ENCODE peak calls at places on chromosomes 11 and 22, in six cellular contexts. F is cardiac fibroblast, A is GM12865, U is cardiac muscle cell, T is skeletal muscle cell, V is tibial nerve. O is an unnamed sample.

GRCh38 chr11:62604460-62605130 is 2.9 kb upstream of the MTA2 start:
- DNase-seq in F (no peak), A (no peak), U (no peak), T (no peak), V (no peak), O (no peak)

GRCh38 chr11:20388096-20389055 is 860 bp downstream of the PRMT3 start:
- DNase-seq in F (peak), A (peak), U (peak), T (no peak), V (no peak), O (no peak)

GRCh38 chr11:6626971-6627761 is 7.9 kb upstream of the TPP1 start:
- DNase-seq in F (no peak), A (no peak), U (no peak), T (no peak), V (no peak), O (no peak)

GRCh38 chr11:8383227-8383626 is 119.5 kb upstream of the LMO1 start:
- DNase-seq in F (no peak), A (no peak), U (no peak), T (no peak), V (no peak), O (no peak)

GRCh38 chr22:36317658-36318271 is 64.8 kb downstream of the APOL1 start:
- DNase-seq in F (no peak), A (no peak), U (no peak), T (no peak), V (no peak), O (no peak)

GRCh38 chr22:39545310-39546063 is 12.9 kb upstream of the RPS19BP1 start:
- DNase-seq in F (peak), A (peak), U (peak), T (no peak), V (no peak), O (no peak)

GRCh38 chr11:99687320-99687719 is 666.6 kb downstream of the CNTN5 start:
- DNase-seq in F (peak), A (no peak), U (peak), T (no peak), V (no peak), O (no peak)

GRCh38 chr11:74024630-74025029 is 15.7 kb upstream of the UCP3 start:
- DNase-seq in F (peak), A (no peak), U (peak), T (peak), V (peak), O (peak)

GRCh38 chr11:103109818-103110388 is 677 bp downstream of the DYNC2H1 start:
- DNase-seq in F (no peak), A (no peak), U (peak), T (no peak), V (no peak), O (no peak)

GRCh38 chr22:45338795-45339194 is 29.1 kb downstream of the FAM118A start:
- DNase-seq in F (no peak), A (no peak), U (no peak), T (no peak), V (no peak), O (no peak)

GRCh38 chr22:19488884-19489843 is 9.4 kb downstream of the CDC45 start:
- DNase-seq in F (peak), A (no peak), U (peak), T (no peak), V (no peak), O (no peak)

GRCh38 chr11:68704887-68705286 is 20.5 kb downstream of the GAL start:
- DNase-seq in F (no peak), A (no peak), U (no peak), T (no peak), V (no peak), O (no peak)

GRCh38 chr11:73219396-73220285 is 1.6 kb downstream of the P2RY2 start:
- DNase-seq in F (no peak), A (no peak), U (no peak), T (no peak), V (no peak), O (no peak)

GRCh38 chr11:99343117-99343516 is 322.4 kb downstream of the CNTN5 start:
- DNase-seq in F (no peak), A (no peak), U (no peak), T (no peak), V (no peak), O (no peak)

GRCh38 chr11:93348931-93349330 is 18.4 kb downstream of the DEUP1 start:
- DNase-seq in F (no peak), A (no peak), U (no peak), T (no peak), V (no peak), O (no peak)

GRCh38 chr11:62611705-62612365 is 740 bp downstream of the EML3 start:
- DNase-seq in F (peak), A (peak), U (peak), T (peak), V (no peak), O (no peak)

GRCh38 chr11:129613076-129613475 is 202.6 kb upstream of the TMEM45B start:
- DNase-seq in F (no peak), A (no peak), U (peak), T (no peak), V (no peak), O (no peak)

GRCh38 chr11:112513417-112513816 is 252.8 kb upstream of the PLET1 start:
- DNase-seq in F (no peak), A (peak), U (no peak), T (no peak), V (no peak), O (no peak)

DNA sequence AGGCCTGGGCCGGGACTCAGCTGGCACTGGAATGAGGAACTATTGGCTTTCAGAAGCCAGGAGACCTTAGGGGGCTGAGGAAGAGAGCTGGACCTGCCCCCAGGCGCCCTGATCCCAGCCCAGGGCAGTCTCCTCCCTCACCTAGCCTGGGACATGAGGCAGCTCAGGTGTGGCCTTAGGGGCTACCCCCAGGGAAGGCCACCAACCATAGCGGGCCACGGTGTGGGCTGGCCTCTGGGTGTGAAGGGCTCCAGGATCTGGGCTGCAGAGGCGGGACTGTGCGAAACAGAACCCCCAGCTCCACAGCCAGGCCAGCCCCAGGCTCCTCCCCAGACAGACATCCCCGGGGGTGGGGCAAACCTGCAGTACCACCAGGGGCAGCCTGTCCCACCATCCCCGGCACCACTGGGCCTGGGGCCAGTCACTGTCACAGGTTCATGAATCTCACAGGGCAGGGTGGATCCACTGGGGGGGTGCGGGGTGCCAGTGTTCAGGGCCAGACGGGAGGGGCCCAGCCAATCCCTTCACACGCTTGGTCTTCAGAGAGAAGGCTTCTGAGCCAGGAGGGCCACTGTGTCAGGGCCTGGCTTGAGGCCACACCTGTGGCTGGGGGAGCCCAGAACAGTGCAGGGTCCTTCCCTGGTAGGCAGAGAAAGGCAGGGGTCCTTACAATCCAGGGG is 3.5 kb downstream of the PLXNB2 start:
- DNase-seq in F (no peak), A (no peak), U (no peak), T (no peak), V (no peak), O (no peak)
- H3K4me3 ChIP-seq in F (peak), A (no peak), U (no peak), T (no peak), V (no peak), O (peak)

DNA sequence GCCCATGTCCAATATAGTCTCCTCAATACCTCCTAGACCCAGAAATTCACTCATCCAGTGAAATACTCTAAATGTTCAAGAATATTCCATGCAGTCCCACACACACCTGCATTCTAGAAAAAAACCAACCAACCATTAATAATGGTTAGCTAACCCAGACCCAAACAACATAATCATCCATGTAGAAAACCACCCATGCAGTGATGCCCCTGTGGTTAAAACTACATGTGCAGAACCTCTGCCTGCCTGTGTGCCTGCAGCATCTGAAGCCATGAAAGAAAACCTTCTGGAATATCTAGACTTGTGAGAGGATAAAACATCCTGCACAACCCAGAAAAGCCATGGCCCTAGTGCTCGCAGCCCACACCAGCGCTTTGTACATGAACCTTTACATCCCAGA is 47.8 kb downstream of the SLC22A12 start:
- DNase-seq in F (no peak), A (no peak), U (no peak), T (no peak), V (no peak), O (no peak)
- H3K4me3 ChIP-seq in F (no peak), A (no peak), U (no peak), T (no peak), V (no peak), O (no peak)

GRCh38 chr11:71931245-71931602 is 2.4 kb downstream of the RNF121 start:
- DNase-seq in F (peak), A (peak), U (no peak), T (no peak), V (no peak), O (no peak)
- H3K4me3 ChIP-seq in F (no peak), A (peak), U (no peak), T (no peak), V (no peak), O (no peak)

DNA sequence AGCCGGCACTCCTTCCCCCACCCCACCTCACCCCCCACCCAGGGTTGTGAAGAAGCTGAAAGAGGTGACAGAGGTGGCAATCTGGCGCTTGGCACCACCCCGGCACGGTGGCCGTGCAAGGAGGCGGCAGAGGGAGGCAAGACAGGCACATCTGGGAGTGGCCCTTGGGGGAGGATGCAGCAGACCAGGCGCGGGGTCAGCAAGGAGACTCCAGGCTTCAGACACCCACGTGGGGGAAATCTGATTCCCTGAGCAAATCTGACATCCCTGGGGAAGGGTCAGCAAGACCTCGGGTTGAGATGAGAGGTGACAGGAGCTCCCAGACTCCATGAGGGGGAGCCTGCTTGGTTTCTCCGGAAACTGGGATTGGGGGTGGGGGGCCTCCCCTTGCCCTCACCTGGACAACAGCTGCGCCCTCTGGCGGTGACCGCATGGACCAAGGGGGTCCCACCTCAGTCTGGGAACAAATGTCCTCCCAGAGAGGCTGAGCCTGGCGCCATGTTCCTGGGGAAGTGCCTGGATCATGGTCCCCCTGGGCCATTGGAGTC is 4.0 kb upstream of the RCOR2 start:
- DNase-seq in F (no peak), A (peak), U (no peak), T (no peak), V (no peak), O (no peak)
- H3K4me3 ChIP-seq in F (no peak), A (no peak), U (no peak), T (no peak), V (no peak), O (no peak)

DNA sequence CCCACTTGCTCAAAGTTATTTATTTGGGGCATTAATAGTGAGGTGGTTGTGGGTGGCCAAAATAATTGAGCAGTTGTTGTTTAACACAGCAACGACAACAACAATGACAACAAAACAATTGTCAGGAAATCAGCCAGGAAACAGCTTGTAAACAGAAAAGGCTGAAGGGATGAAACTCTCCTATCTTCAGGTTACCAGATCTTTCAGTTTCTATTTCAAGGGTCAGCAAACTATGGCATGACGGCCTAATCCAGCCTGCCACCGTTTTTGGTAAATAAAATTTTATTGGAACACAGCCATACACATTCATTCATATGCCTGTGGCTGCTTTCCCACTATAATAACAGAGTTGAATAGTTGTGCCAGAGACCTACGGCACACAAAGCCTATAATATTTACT is 76.2 kb upstream of the MTMR2 start:
- DNase-seq in F (peak), A (no peak), U (peak), T (no peak), V (no peak), O (no peak)
- H3K4me3 ChIP-seq in F (no peak), A (no peak), U (no peak), T (no peak), V (peak), O (no peak)

DNA sequence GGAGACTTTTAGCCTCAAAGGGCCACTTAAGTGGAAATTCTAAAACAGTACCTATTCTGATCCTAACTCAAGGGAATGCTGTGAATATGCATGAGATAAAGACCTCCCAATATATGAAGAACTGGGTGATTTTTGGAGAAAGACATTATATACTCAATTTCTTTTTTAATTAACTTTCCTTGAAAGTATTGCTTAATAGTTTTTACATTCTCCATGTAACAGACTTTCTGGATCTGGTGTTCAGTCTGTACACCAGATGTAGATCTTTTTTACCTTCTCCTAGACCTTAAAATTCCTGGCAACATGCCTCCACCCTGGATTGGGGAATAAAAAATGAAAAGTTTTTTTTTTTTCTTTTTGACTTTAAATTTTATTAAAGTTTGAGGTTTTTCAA is 777 bp downstream of the NNMT start:
- DNase-seq in F (no peak), A (no peak), U (peak), T (no peak), V (no peak), O (no peak)
- H3K4me3 ChIP-seq in F (peak), A (no peak), U (no peak), T (peak), V (peak), O (peak)

O was measured in retinal pigment epithelial cell.